ENCODE peak calls at places on chromosomes 7 and 10, in eight cellular contexts. A, F, E, I, B, W, Z and N are unnamed samples.

GRCh38 chr7:105674200-105675030 is 93.1 kb upstream of the EFCAB10 start:
- DNase-seq in A (no peak), F (no peak), E (no peak), I (no peak), B (no peak), W (no peak), Z (no peak), N (no peak)

GRCh38 chr10:86004310-86004709 is 362.3 kb downstream of the GRID1 start:
- DNase-seq in A (no peak), F (no peak), E (no peak), I (no peak), B (no peak), W (no peak), Z (no peak), N (no peak)

GRCh38 chr10:33260403-33261239 is 73.8 kb downstream of the NRP1 start:
- DNase-seq in A (no peak), F (no peak), E (no peak), I (no peak), B (no peak), W (no peak), Z (no peak), N (no peak)

GRCh38 chr10:22927661-22928403 is at the start of gene ARMC3:
- DNase-seq in A (no peak), F (peak), E (peak), I (peak), B (peak), W (peak), Z (peak), N (peak)

GRCh38 chr7:18541189-18541870 is 45.8 kb downstream of the HDAC9 start:
- DNase-seq in A (peak), F (peak), E (peak), I (no peak), B (no peak), W (no peak), Z (peak), N (no peak)

GRCh38 chr7:105389090-105389650 is 449 bp upstream of the SRPK2 start:
- DNase-seq in A (peak), F (no peak), E (peak), I (peak), B (peak), W (no peak), Z (peak), N (peak)

GRCh38 chr7:134599371-134599770 is 47.3 kb upstream of the BPGM start:
- DNase-seq in A (no peak), F (no peak), E (no peak), I (no peak), B (no peak), W (no peak), Z (no peak), N (no peak)

GRCh38 chr7:128833148-128833938 is 3.1 kb downstream of the FLNC start:
- DNase-seq in A (peak), F (peak), E (no peak), I (no peak), B (no peak), W (no peak), Z (peak), N (no peak)

GRCh38 chr10:76311752-76312699 is 880.6 kb downstream of the LRMDA start:
- DNase-seq in A (peak), F (no peak), E (no peak), I (no peak), B (no peak), W (no peak), Z (no peak), N (peak)

GRCh38 chr7:131108212-131108980 is 219.3 kb upstream of the MKLN1 start:
- DNase-seq in A (peak), F (no peak), E (no peak), I (no peak), B (no peak), W (no peak), Z (no peak), N (no peak)

GRCh38 chr7:18292584-18292983 is 203.0 kb upstream of the HDAC9 start:
- DNase-seq in A (no peak), F (no peak), E (no peak), I (no peak), B (no peak), W (no peak), Z (no peak), N (no peak)